ENCODE peak calls at places on chromosomes 16 and 17, in eight cellular contexts. U is tibial artery, Y is hepatocyte, D is IMR-90, Z is neural progenitor cell, X is pancreas, G is left lung, O is fibroblast of villous mesenchyme. B is an unnamed sample.

GRCh38 chr16:85557083-85557975 is 55.8 kb upstream of the GSE1 start:
- DNase-seq in U (no peak), Y (peak), D (no peak), Z (peak), X (peak), G (peak), O (no peak), B (peak)

GRCh38 chr16:67537270-67537635 is 8.6 kb downstream of the RIPOR1 start:
- DNase-seq in U (peak), Y (peak), D (peak), Z (peak), X (peak), G (peak), O (peak), B (no peak)

GRCh38 chr16:53714080-53715050 is 10.4 kb downstream of the FTO start:
- DNase-seq in U (peak), Y (no peak), D (no peak), Z (peak), X (no peak), G (no peak), O (peak), B (peak)

GRCh38 chr16:11676799-11677198 is 8.5 kb downstream of the SNN start:
- DNase-seq in U (no peak), Y (no peak), D (no peak), Z (no peak), X (no peak), G (no peak), O (no peak), B (no peak)

GRCh38 chr16:84332975-84333684 is 35.2 kb upstream of the ATP2C2 start:
- DNase-seq in U (no peak), Y (no peak), D (no peak), Z (no peak), X (no peak), G (no peak), O (no peak), B (no peak)

GRCh38 chr16:11742536-11743307 is at the start of gene TXNDC11:
- DNase-seq in U (peak), Y (peak), D (peak), Z (peak), X (peak), G (peak), O (peak), B (peak)

GRCh38 chr17:67637901-67638641 is 79.7 kb upstream of the NOL11 start:
- DNase-seq in U (no peak), Y (no peak), D (no peak), Z (no peak), X (peak), G (no peak), O (no peak), B (no peak)

GRCh38 chr17:70124723-70125122 is 44.6 kb upstream of the KCNJ2 start:
- DNase-seq in U (no peak), Y (no peak), D (no peak), Z (no peak), X (no peak), G (no peak), O (no peak), B (no peak)

GRCh38 chr16:64830653-64831052 is 291.2 kb downstream of the CDH11 start:
- DNase-seq in U (no peak), Y (no peak), D (peak), Z (no peak), X (no peak), G (no peak), O (peak), B (no peak)

GRCh38 chr16:79211581-79211980 is 389.0 kb downstream of the MAF start:
- DNase-seq in U (no peak), Y (no peak), D (no peak), Z (no peak), X (no peak), G (no peak), O (no peak), B (no peak)

GRCh38 chr17:77209330-77209748 is 68.6 kb downstream of the SEC14L1 start:
- DNase-seq in U (no peak), Y (no peak), D (no peak), Z (no peak), X (no peak), G (no peak), O (no peak), B (no peak)

GRCh38 chr16:68416057-68417046 is 32.0 kb downstream of the SMPD3 start:
- DNase-seq in U (no peak), Y (peak), D (no peak), Z (no peak), X (peak), G (no peak), O (no peak), B (no peak)

GRCh38 chr17:79085154-79085920 is 10.7 kb downstream of the ENGASE start:
- DNase-seq in U (no peak), Y (no peak), D (no peak), Z (no peak), X (no peak), G (peak), O (no peak), B (no peak)

GRCh38 chr16:55044366-55044975 is 113.8 kb downstream of the IRX5 start:
- DNase-seq in U (no peak), Y (no peak), D (no peak), Z (no peak), X (no peak), G (no peak), O (no peak), B (no peak)

GRCh38 chr16:55176901-55177300 is 147.1 kb upstream of the IRX6 start:
- DNase-seq in U (no peak), Y (no peak), D (no peak), Z (no peak), X (no peak), G (no peak), O (no peak), B (no peak)

GRCh38 chr16:2774161-2774891 is 2.8 kb downstream of the ELOB start:
- DNase-seq in U (no peak), Y (no peak), D (no peak), Z (no peak), X (no peak), G (no peak), O (no peak), B (no peak)

GRCh38 chr16:19878760-19879159 is 5.9 kb downstream of the GPRC5B start:
- DNase-seq in U (no peak), Y (no peak), D (no peak), Z (no peak), X (no peak), G (no peak), O (no peak), B (no peak)

GRCh38 chr17:76735006-76735405 is 2.1 kb downstream of the SRSF2 start:
- DNase-seq in U (no peak), Y (no peak), D (peak), Z (peak), X (no peak), G (no peak), O (peak), B (peak)

GRCh38 chr17:28878981-28879380 is 18.6 kb downstream of the FLOT2 start:
- DNase-seq in U (no peak), Y (peak), D (peak), Z (peak), X (no peak), G (peak), O (peak), B (peak)

GRCh38 chr17:39863918-39864746 is at the start of gene IKZF3:
- DNase-seq in U (no peak), Y (peak), D (peak), Z (peak), X (peak), G (peak), O (peak), B (no peak)

GRCh38 chr16:56576585-56577299 is 11.9 kb downstream of the MT4 start:
- DNase-seq in U (peak), Y (peak), D (peak), Z (peak), X (peak), G (peak), O (peak), B (peak)

GRCh38 chr17:59361916-59362810 is 30.7 kb downstream of the YPEL2 start:
- DNase-seq in U (no peak), Y (no peak), D (peak), Z (no peak), X (no peak), G (no peak), O (peak), B (peak)

GRCh38 chr16:59510008-59510424 is 775.9 kb upstream of the GOT2 start:
- DNase-seq in U (no peak), Y (no peak), D (no peak), Z (no peak), X (no peak), G (no peak), O (no peak), B (no peak)

GRCh38 chr16:87697256-87697655 is 68.5 kb downstream of the KLHDC4 start:
- DNase-seq in U (no peak), Y (no peak), D (no peak), Z (no peak), X (no peak), G (no peak), O (no peak), B (no peak)

GRCh38 chr17:17685775-17686291 is 4.6 kb downstream of the RAI1 start:
- DNase-seq in U (no peak), Y (peak), D (peak), Z (no peak), X (no peak), G (peak), O (peak), B (peak)

GRCh38 chr17:42027961-42028790 is 8.3 kb downstream of the NKIRAS2 start:
- DNase-seq in U (no peak), Y (peak), D (no peak), Z (peak), X (no peak), G (no peak), O (no peak), B (no peak)

GRCh38 chr17:55433629-55434422 is 12.2 kb upstream of the MMD start:
- DNase-seq in U (peak), Y (peak), D (peak), Z (no peak), X (no peak), G (no peak), O (peak), B (peak)

GRCh38 chr16:59597269-59597668 is 863.2 kb upstream of the GOT2 start:
- DNase-seq in U (no peak), Y (no peak), D (peak), Z (no peak), X (no peak), G (no peak), O (no peak), B (no peak)

GRCh38 chr17:9538626-9539025 is 37.0 kb downstream of the STX8 start:
- DNase-seq in U (no peak), Y (no peak), D (no peak), Z (peak), X (no peak), G (no peak), O (no peak), B (no peak)

GRCh38 chr17:41392278-41392677 is 5.1 kb downstream of the KRT31 start:
- DNase-seq in U (no peak), Y (no peak), D (peak), Z (no peak), X (no peak), G (no peak), O (peak), B (peak)

GRCh38 chr17:63621684-63622570 is at the start of gene MAP3K3:
- DNase-seq in U (peak), Y (peak), D (peak), Z (peak), X (peak), G (peak), O (peak), B (peak)
- TF ChIP-seq CTCF in U (no peak), Y (peak), D (peak), Z (peak), X (no peak), G (peak), O (peak), B (peak)

GRCh38 chr17:20267459-20267842 is 199.9 kb downstream of the LGALS9B start:
- DNase-seq in U (no peak), Y (no peak), D (no peak), Z (no peak), X (no peak), G (no peak), O (no peak), B (no peak)
- H3K4me3 ChIP-seq in U (no peak), Y (no peak), D (no peak), Z (no peak), X (no peak), G (no peak), O (no peak), B (no peak)

GRCh38 chr16:29011112-29011511 is 26.3 kb downstream of the LAT start:
- DNase-seq in U (no peak), Y (no peak), D (no peak), Z (peak), X (no peak), G (no peak), O (no peak), B (no peak)
- TF ChIP-seq CTCF in U (no peak), Y (no peak), D (no peak), Z (peak), X (no peak), G (no peak), O (no peak), B (no peak)

DNA sequence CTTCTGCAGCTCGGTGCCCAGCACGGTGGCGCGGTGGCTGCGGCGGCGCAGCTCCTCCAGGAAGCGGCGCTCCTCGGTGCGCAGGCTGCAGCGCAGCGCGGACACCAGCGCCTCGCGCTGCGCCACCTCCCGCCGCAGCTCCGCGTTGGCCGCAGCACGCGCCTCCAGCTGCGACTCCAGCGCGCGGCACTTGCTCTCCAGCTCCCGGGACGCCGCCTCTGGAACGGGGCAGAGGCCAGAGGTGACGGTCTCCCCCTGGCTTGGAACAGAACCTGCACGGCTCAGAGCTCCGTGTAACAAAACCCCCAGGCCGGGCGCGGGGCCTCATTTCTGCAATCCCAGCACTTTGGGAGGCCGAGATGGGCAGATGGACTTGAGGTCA is 13.2 kb upstream of the CLUH start:
- DNase-seq in U (no peak), Y (peak), D (peak), Z (peak), X (no peak), G (peak), O (peak), B (no peak)
- H3K4me3 ChIP-seq in U (peak), Y (no peak), D (peak), Z (peak), X (peak), G (no peak), O (no peak), B (no peak)

GRCh38 chr17:69058165-69058564 is 2.6 kb downstream of the ABCA9 start:
- DNase-seq in U (no peak), Y (no peak), D (no peak), Z (peak), X (no peak), G (no peak), O (no peak), B (no peak)
- TF ChIP-seq CTCF in U (no peak), Y (no peak), D (peak), Z (peak), X (no peak), G (no peak), O (peak), B (peak)

B was measured in fibroblast of the aortic adventitia.